ENCODE peak calls at places on chromosome 1, in seven cellular contexts. One of them, this sample, is unnamed.

GRCh38 chr1:167433884-167434283 is 84.4 kb downstream of the CD247 start:
- DNase-seq in body of pancreas: no peak
- DNase-seq in HepG2: no peak
- DNase-seq in breast epithelium: no peak
- DNase-seq in transverse colon: no peak
- DNase-seq in esophagus squamous epithelium: no peak
- DNase-seq in uterus: no peak
- DNase-seq in this sample: no peak

GRCh38 chr1:36608272-36608671 is 125.6 kb upstream of the CSF3R start:
- DNase-seq in body of pancreas: no peak
- DNase-seq in HepG2: no peak
- DNase-seq in breast epithelium: no peak
- DNase-seq in transverse colon: no peak
- DNase-seq in esophagus squamous epithelium: no peak
- DNase-seq in uterus: no peak
- DNase-seq in this sample: no peak

GRCh38 chr1:214957330-214958137 is 125.0 kb upstream of the KCNK2 start:
- DNase-seq in body of pancreas: peak; percentile 31
- DNase-seq in HepG2: no peak
- DNase-seq in breast epithelium: no peak
- DNase-seq in transverse colon: no peak
- DNase-seq in esophagus squamous epithelium: no peak
- DNase-seq in uterus: no peak
- DNase-seq in this sample: no peak

GRCh38 chr1:183543619-183544204 is 46.5 kb downstream of the NCF2 start:
- DNase-seq in body of pancreas: peak; percentile 27
- DNase-seq in HepG2: peak; percentile 50
- DNase-seq in breast epithelium: no peak
- DNase-seq in transverse colon: no peak
- DNase-seq in esophagus squamous epithelium: no peak
- DNase-seq in uterus: no peak
- DNase-seq in this sample: no peak

GRCh38 chr1:66365628-66366027 is 168.3 kb upstream of the SGIP1 start:
- DNase-seq in body of pancreas: no peak
- DNase-seq in HepG2: no peak
- DNase-seq in breast epithelium: no peak
- DNase-seq in transverse colon: no peak
- DNase-seq in esophagus squamous epithelium: no peak
- DNase-seq in uterus: no peak
- DNase-seq in this sample: no peak

GRCh38 chr1:67880056-67880601 is 46.9 kb upstream of the GNG12 start:
- DNase-seq in body of pancreas: peak; percentile 50
- DNase-seq in HepG2: no peak
- DNase-seq in breast epithelium: no peak
- DNase-seq in transverse colon: no peak
- DNase-seq in esophagus squamous epithelium: no peak
- DNase-seq in uterus: no peak
- DNase-seq in this sample: peak; percentile 63

GRCh38 chr1:8667869-8668595 is 149.4 kb downstream of the RERE start:
- DNase-seq in body of pancreas: no peak
- DNase-seq in HepG2: peak; percentile 77
- DNase-seq in breast epithelium: no peak
- DNase-seq in transverse colon: peak; percentile 27
- DNase-seq in esophagus squamous epithelium: no peak
- DNase-seq in uterus: no peak
- DNase-seq in this sample: peak; percentile 83

GRCh38 chr1:237879195-237879594 is 11.5 kb downstream of the ZP4 start:
- DNase-seq in body of pancreas: no peak
- DNase-seq in HepG2: no peak
- DNase-seq in breast epithelium: no peak
- DNase-seq in transverse colon: no peak
- DNase-seq in esophagus squamous epithelium: no peak
- DNase-seq in uterus: no peak
- DNase-seq in this sample: no peak

GRCh38 chr1:1858382-1859086 is 32.4 kb downstream of the GNB1 start:
- DNase-seq in body of pancreas: peak; percentile 80
- DNase-seq in HepG2: peak; percentile 62
- DNase-seq in breast epithelium: no peak
- DNase-seq in transverse colon: peak; percentile 80
- DNase-seq in esophagus squamous epithelium: no peak
- DNase-seq in uterus: peak; percentile 63
- DNase-seq in this sample: peak; percentile 78

GRCh38 chr1:245880754-245881403 is 626.2 kb downstream of the SMYD3 start:
- DNase-seq in body of pancreas: no peak
- DNase-seq in HepG2: no peak
- DNase-seq in breast epithelium: no peak
- DNase-seq in transverse colon: no peak
- DNase-seq in esophagus squamous epithelium: no peak
- DNase-seq in uterus: no peak
- DNase-seq in this sample: no peak

GRCh38 chr1:9315411-9316079 is 22.9 kb downstream of the SPSB1 start:
- DNase-seq in body of pancreas: no peak
- DNase-seq in HepG2: no peak
- DNase-seq in breast epithelium: no peak
- DNase-seq in transverse colon: no peak
- DNase-seq in esophagus squamous epithelium: no peak
- DNase-seq in uterus: no peak
- DNase-seq in this sample: no peak

GRCh38 chr1:29703596-29703995 is 467.3 kb downstream of the PTPRU start:
- DNase-seq in body of pancreas: peak; percentile 47
- DNase-seq in HepG2: no peak
- DNase-seq in breast epithelium: no peak
- DNase-seq in transverse colon: no peak
- DNase-seq in esophagus squamous epithelium: no peak
- DNase-seq in uterus: no peak
- DNase-seq in this sample: peak; percentile 35

GRCh38 chr1:3473381-3473844 is 18.9 kb downstream of the ARHGEF16 start:
- DNase-seq in body of pancreas: no peak
- DNase-seq in HepG2: no peak
- DNase-seq in breast epithelium: no peak
- DNase-seq in transverse colon: no peak
- DNase-seq in esophagus squamous epithelium: no peak
- DNase-seq in uterus: no peak
- DNase-seq in this sample: no peak

GRCh38 chr1:208233546-208233945 is 10.6 kb downstream of the PLXNA2 start:
- DNase-seq in body of pancreas: peak; percentile 87
- DNase-seq in HepG2: peak; percentile 47
- DNase-seq in breast epithelium: no peak
- DNase-seq in transverse colon: peak; percentile 60
- DNase-seq in esophagus squamous epithelium: no peak
- DNase-seq in uterus: no peak
- DNase-seq in this sample: no peak

GRCh38 chr1:21341022-21341421 is 50.8 kb upstream of the ECE1 start:
- DNase-seq in body of pancreas: no peak
- DNase-seq in HepG2: no peak
- DNase-seq in breast epithelium: no peak
- DNase-seq in transverse colon: peak; percentile 9
- DNase-seq in esophagus squamous epithelium: no peak
- DNase-seq in uterus: no peak
- DNase-seq in this sample: no peak

GRCh38 chr1:21338568-21339401 is 48.5 kb upstream of the ECE1 start:
- DNase-seq in body of pancreas: peak; percentile 96
- DNase-seq in HepG2: peak; percentile 91
- DNase-seq in breast epithelium: peak; percentile 81
- DNase-seq in transverse colon: peak; percentile 75
- DNase-seq in esophagus squamous epithelium: no peak
- DNase-seq in uterus: peak; percentile 91
- DNase-seq in this sample: peak; percentile 85

GRCh38 chr1:21340230-21340564 is 49.9 kb upstream of the ECE1 start:
- DNase-seq in body of pancreas: peak; percentile 66
- DNase-seq in HepG2: no peak
- DNase-seq in breast epithelium: peak; percentile 85
- DNase-seq in transverse colon: peak; percentile 90
- DNase-seq in esophagus squamous epithelium: no peak
- DNase-seq in uterus: no peak
- DNase-seq in this sample: peak; percentile 65

GRCh38 chr1:21337931-21338567 is 47.8 kb upstream of the ECE1 start:
- DNase-seq in body of pancreas: peak; percentile 93
- DNase-seq in HepG2: no peak
- DNase-seq in breast epithelium: peak; percentile 74
- DNase-seq in transverse colon: peak; percentile 79
- DNase-seq in esophagus squamous epithelium: no peak
- DNase-seq in uterus: peak; percentile 91
- DNase-seq in this sample: peak; percentile 95

DNA sequence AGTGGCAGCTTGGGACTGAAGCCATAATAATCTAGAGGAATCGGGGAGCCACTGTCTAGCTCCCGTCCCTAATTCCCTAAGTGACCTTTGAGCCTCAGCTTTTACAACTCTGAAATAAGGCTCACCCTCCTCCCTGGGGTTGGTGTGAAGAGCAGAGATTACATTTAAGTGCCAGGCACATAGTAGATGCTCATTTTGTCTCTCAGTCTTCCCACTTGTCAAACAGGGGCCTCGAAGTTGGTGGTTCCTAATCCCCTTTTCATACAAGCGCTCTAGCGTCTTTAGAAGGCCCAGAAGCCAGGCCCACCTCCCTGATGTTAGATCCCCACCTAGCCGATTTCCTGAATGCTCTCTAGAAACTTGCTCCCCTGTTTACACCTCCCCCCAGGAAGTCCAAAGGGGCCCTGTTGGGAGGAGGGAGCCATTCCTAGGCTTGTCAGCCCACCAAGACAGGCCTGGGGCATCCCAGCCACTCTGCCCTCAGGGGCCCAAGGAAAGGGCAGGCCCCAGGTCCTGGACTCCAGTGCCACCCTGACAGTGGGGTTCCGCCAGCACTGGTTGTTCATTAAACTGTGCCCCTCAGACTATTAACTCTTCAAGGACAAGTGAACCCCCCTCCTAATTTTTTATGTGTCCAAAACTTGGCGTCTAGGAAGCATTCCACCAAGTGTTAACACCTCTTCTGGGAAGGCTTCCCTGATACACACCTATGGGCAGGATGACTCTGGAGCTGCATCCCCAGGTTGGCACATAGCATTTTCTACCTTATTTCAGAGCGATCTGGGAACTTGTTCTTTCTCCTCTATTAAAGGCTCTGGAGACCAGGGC is 49.4 kb upstream of the ECE1 start:
- DNase-seq in body of pancreas: no peak
- DNase-seq in HepG2: no peak
- DNase-seq in breast epithelium: no peak
- DNase-seq in transverse colon: no peak
- DNase-seq in esophagus squamous epithelium: no peak
- DNase-seq in uterus: no peak
- DNase-seq in this sample: peak; percentile 23
- H3K27ac ChIP-seq in body of pancreas: peak overlapping the region; percentile 88
- H3K27ac ChIP-seq in HepG2: peak overlapping the region; percentile 48
- H3K27ac ChIP-seq in breast epithelium: peak overlapping the region; percentile 94
- H3K27ac ChIP-seq in transverse colon: peak overlapping the region; percentile 89
- H3K27ac ChIP-seq in esophagus squamous epithelium: peak overlapping the region; percentile 93
- H3K27ac ChIP-seq in uterus: peak overlapping the region; percentile 88
- H3K27ac ChIP-seq in this sample: peak overlapping the region; percentile 94

DNA sequence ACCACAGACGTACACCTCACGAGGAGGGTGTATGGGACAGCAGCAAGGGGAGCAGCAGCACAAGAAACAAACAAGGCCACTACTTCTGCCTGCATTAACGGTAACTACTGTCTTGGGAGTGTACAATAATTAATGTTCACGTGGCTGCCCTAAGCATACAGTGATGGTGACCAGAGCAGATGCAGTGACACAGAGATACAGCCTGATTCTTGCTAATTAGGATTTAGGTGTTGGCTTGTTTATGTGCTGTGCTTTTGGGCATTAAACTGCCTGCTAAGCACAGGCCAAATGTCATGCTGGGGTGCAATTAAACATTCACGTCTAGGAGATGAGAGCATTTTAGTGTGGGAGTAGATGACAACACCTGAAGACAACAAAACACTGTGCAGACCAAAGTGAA is 7.2 kb downstream of the ZNF669 start:
- DNase-seq in body of pancreas: no peak
- DNase-seq in HepG2: no peak
- DNase-seq in breast epithelium: no peak
- DNase-seq in transverse colon: no peak
- DNase-seq in esophagus squamous epithelium: no peak
- DNase-seq in uterus: no peak
- DNase-seq in this sample: no peak
- TF ChIP-seq POLR2A in body of pancreas: no peak
- TF ChIP-seq POLR2A in HepG2: no peak
- TF ChIP-seq POLR2A in breast epithelium: no peak
- TF ChIP-seq POLR2A in transverse colon: no peak
- TF ChIP-seq POLR2A in esophagus squamous epithelium: no peak
- TF ChIP-seq POLR2A in uterus: no peak
- TF ChIP-seq POLR2A in this sample: no peak

DNA sequence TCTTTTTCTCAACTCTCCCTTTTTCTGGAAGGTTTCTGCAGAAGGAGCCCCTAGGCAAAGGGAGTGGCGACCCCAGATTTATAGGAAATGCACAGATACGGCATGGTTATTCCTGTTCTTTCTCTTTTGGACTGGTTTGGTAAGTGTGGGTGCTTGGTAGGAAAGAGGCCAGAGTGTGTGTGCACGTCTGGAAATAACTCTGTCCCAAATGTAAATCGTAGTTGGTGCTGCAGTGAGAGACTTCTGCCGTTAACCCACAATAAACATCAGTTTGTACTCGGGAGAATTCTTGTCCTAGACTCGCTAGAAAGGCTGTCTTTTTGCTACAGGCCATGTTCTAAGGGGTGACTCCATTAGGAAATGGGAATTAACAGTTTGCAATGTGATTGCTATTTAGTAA is 761 bp downstream of the SLC44A3 start:
- DNase-seq in body of pancreas: no peak
- DNase-seq in HepG2: no peak
- DNase-seq in breast epithelium: no peak
- DNase-seq in transverse colon: no peak
- DNase-seq in esophagus squamous epithelium: no peak
- DNase-seq in uterus: no peak
- DNase-seq in this sample: no peak
- H3K27ac ChIP-seq in body of pancreas: peak overlapping the region; percentile 82
- H3K27ac ChIP-seq in HepG2: peak overlapping the region; percentile 54
- H3K27ac ChIP-seq in breast epithelium: peak overlapping the region; percentile 68
- H3K27ac ChIP-seq in transverse colon: peak overlapping the region; percentile 89
- H3K27ac ChIP-seq in esophagus squamous epithelium: peak overlapping the region; percentile 63
- H3K27ac ChIP-seq in uterus: no peak overlapping the region
- H3K27ac ChIP-seq in this sample: peak overlapping the region; percentile 18

DNA sequence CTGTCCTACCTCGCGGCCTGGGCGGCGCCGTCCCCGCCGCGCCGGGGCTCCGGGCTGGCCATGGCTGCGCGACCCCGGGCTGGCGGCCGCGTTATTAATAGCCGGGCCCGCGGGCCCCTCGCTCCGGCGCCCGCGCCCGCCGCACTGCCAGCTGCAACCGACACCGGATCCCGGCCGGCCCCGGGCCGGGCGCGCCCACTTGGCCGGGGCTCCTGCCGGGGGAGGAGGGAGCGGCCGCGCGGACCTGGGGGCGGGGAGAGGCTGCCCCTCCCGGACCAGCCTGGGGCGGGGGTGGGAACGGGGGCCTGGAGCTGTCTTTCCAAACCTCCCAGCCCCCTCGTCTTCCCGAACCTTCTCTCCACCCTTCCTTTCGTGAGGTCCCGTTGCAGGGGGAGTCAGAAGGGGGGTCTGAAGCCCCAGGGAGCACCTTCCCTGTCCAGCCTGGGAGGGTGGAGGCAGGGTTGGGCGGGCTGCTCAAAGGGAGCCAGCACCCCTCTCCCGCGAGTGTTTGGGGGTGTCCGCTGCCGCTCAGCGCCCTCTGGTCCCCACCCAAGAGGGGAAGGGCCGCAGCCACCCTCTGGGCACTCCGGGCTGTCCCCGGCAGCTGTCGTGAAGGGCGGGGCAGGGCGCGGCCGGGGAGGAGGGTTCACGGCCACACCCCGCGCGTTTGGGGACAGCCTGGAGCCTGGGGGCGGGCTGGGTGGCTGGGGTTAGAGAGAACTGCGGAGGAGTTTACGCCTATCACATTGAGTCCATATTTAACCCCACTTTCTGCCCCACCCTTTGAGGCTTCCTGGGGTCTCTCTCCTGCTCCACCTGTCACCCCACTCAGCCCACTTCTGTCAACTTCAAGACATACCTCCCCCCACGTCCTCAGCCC is at the start of gene SYNC:
- DNase-seq in body of pancreas: no peak
- DNase-seq in HepG2: no peak
- DNase-seq in breast epithelium: no peak
- DNase-seq in transverse colon: peak; percentile 93
- DNase-seq in esophagus squamous epithelium: no peak
- DNase-seq in uterus: peak; percentile 77
- DNase-seq in this sample: no peak
- TF ChIP-seq POLR2A in body of pancreas: no peak
- TF ChIP-seq POLR2A in HepG2: no peak
- TF ChIP-seq POLR2A in breast epithelium: no peak
- TF ChIP-seq POLR2A in transverse colon: peak; percentile 72
- TF ChIP-seq POLR2A in esophagus squamous epithelium: no peak
- TF ChIP-seq POLR2A in uterus: no peak
- TF ChIP-seq POLR2A in this sample: no peak

This sample was measured in adrenal gland.